ENCODE peak calls at places on chromosome 4, in four cellular contexts. J is HepG2, A is K562, K is HCT116. S is an unnamed sample.

GRCh38 chr4:168592676-168593075 is 95.8 kb downstream of the PALLD start:
- DNase-seq in J (no peak), A (no peak), K (no peak), S (no peak)

GRCh38 chr4:8163026-8163425 is 4.4 kb upstream of the ABLIM2 start:
- DNase-seq in J (no peak), A (no peak), K (no peak), S (no peak)

GRCh38 chr4:87032884-87033533 is 98.2 kb downstream of the AFF1 start:
- DNase-seq in J (peak), A (no peak), K (no peak), S (no peak)

GRCh38 chr4:87478732-87479250 is 50.4 kb downstream of the SPARCL1 start:
- DNase-seq in J (no peak), A (no peak), K (no peak), S (no peak)

GRCh38 chr4:168257663-168258235 is 60.8 kb downstream of the DDX60 start:
- DNase-seq in J (no peak), A (no peak), K (no peak), S (no peak)

GRCh38 chr4:179200681-179201080 is 1758.4 kb upstream of the AGA start:
- DNase-seq in J (no peak), A (no peak), K (no peak), S (no peak)

GRCh38 chr4:107689912-107690587 is 30.0 kb downstream of the PAPSS1 start:
- DNase-seq in J (peak), A (no peak), K (peak), S (no peak)

GRCh38 chr4:148540622-148541326 is 98.6 kb upstream of the NR3C2 start:
- DNase-seq in J (no peak), A (no peak), K (no peak), S (no peak)

GRCh38 chr4:39302901-39303300 is 63.3 kb downstream of the RFC1 start:
- DNase-seq in J (no peak), A (no peak), K (no peak), S (no peak)

GRCh38 chr4:7187297-7187592 is 5.1 kb upstream of the SORCS2 start:
- DNase-seq in J (no peak), A (no peak), K (no peak), S (no peak)

GRCh38 chr4:165207016-165207430 is 338 bp upstream of the KLHL2 start:
- DNase-seq in J (no peak), A (no peak), K (no peak), S (no peak)

GRCh38 chr4:184384056-184384809 is 90.1 kb downstream of the IRF2 start:
- DNase-seq in J (peak), A (no peak), K (no peak), S (peak)

GRCh38 chr4:139715721-139716391 is 50.2 kb downstream of the MGST2 start:
- DNase-seq in J (no peak), A (no peak), K (no peak), S (no peak)

GRCh38 chr4:139099366-139099982 is 77.5 kb downstream of the ELF2 start:
- DNase-seq in J (peak), A (peak), K (peak), S (peak)

GRCh38 chr4:175369087-175369486 is 443.0 kb downstream of the GPM6A start:
- DNase-seq in J (no peak), A (no peak), K (no peak), S (no peak)

GRCh38 chr4:336099-336892 is 1.3 kb upstream of the ZNF141 start:
- DNase-seq in J (no peak), A (no peak), K (no peak), S (no peak)

GRCh38 chr4:76750716-76751115 is 147.2 kb downstream of the SOWAHB start:
- DNase-seq in J (no peak), A (no peak), K (no peak), S (no peak)

GRCh38 chr4:13955551-13955950 is 328.0 kb upstream of the BOD1L1 start:
- DNase-seq in J (no peak), A (no peak), K (no peak), S (no peak)

GRCh38 chr4:5815641-5816040 is 77.2 kb downstream of the CRMP1 start:
- DNase-seq in J (no peak), A (no peak), K (no peak), S (no peak)

GRCh38 chr4:15873117-15873516 is 65.4 kb downstream of the FGFBP1 start:
- DNase-seq in J (no peak), A (no peak), K (no peak), S (no peak)

GRCh38 chr4:56976283-56976877 is 1.0 kb downstream of the NOA1 start:
- DNase-seq in J (peak), A (peak), K (no peak), S (no peak)

GRCh38 chr4:3342182-3342854 is 49.5 kb downstream of the RGS12 start:
- DNase-seq in J (peak), A (no peak), K (no peak), S (no peak)

GRCh38 chr4:7422898-7423180 is 11.9 kb downstream of the PSAPL1 start:
- DNase-seq in J (no peak), A (no peak), K (no peak), S (no peak)

GRCh38 chr4:55162396-55162795 is 37.0 kb upstream of the KDR start:
- DNase-seq in J (no peak), A (no peak), K (no peak), S (no peak)

GRCh38 chr4:2768921-2769336 is 12.8 kb upstream of the TNIP2 start:
- DNase-seq in J (no peak), A (no peak), K (no peak), S (no peak)

GRCh38 chr4:184648220-184649025 is 824 bp downstream of the CASP3 start:
- DNase-seq in J (peak), A (no peak), K (no peak), S (no peak)

GRCh38 chr4:6198768-6199343 is 1.5 kb downstream of the JAKMIP1 start:
- DNase-seq in J (no peak), A (no peak), K (no peak), S (no peak)

GRCh38 chr4:41346306-41347061 is 89.8 kb downstream of the UCHL1 start:
- DNase-seq in J (no peak), A (no peak), K (no peak), S (no peak)

GRCh38 chr4:55074386-55074785 is 51.0 kb downstream of the KDR start:
- DNase-seq in J (no peak), A (no peak), K (no peak), S (no peak)

GRCh38 chr4:177005801-177006230 is 213.1 kb upstream of the VEGFC start:
- DNase-seq in J (no peak), A (no peak), K (no peak), S (no peak)

GRCh38 chr4:106021737-106022410 is 126.6 kb downstream of the NPNT start:
- DNase-seq in J (no peak), A (no peak), K (no peak), S (no peak)

GRCh38 chr4:110106946-110107325 is 91.5 kb downstream of the ELOVL6 start:
- DNase-seq in J (peak), A (no peak), K (no peak), S (no peak)

GRCh38 chr4:110107868-110108267 is 90.5 kb downstream of the ELOVL6 start:
- DNase-seq in J (no peak), A (no peak), K (no peak), S (no peak)

GRCh38 chr4:110108470-110108869 is 89.9 kb downstream of the ELOVL6 start:
- DNase-seq in J (no peak), A (no peak), K (no peak), S (peak)

GRCh38 chr4:110108960-110109359 is 89.5 kb downstream of the ELOVL6 start:
- DNase-seq in J (no peak), A (no peak), K (no peak), S (no peak)

DNA sequence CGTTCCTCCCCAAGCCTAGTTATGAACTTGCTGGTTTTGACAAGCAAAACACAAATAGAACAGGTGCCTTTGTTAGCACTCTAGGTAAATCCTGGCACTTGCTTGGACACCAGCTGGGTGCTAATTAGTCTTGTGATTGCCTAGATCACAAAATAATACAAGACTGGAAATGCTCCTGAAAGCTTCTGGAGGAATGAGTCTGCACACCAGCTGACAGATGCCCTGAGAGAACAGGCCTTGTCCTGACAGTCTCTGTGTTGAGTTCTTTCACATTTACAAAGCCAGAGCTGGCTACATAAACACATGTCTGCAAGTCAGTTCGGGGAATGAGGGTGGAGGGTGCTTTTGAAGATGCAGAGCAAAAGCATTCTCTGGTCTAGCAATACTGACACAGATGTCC is 93.8 kb downstream of the ELOVL6 start:
- DNase-seq in J (no peak), A (no peak), K (no peak), S (no peak)
- TF ChIP-seq MAX in J (no peak), A (no peak), K (no peak), S (no peak)

DNA sequence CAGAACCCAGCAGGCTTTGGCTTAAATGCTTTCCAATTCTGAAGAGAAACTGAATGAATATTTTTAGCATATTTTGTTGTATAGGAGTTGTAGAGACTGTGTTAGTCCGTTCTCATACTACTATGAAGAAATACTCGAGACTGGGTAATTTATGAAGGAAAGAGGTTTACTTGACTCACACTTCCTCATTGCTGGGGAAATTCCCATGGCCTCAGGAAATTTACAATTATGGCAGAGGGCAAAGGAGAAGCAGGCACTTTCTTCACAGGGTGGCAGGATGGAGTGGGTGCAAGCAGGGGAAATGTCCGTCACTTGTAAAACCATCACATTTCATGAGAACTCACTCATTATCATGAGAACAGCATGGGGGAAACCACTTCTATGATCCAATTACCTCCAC is 291.7 kb downstream of the PACRGL start:
- DNase-seq in J (no peak), A (no peak), K (no peak), S (no peak)
- TF ChIP-seq ATF3 in J (no peak), A (no peak), K (no peak), S (no peak)

DNA sequence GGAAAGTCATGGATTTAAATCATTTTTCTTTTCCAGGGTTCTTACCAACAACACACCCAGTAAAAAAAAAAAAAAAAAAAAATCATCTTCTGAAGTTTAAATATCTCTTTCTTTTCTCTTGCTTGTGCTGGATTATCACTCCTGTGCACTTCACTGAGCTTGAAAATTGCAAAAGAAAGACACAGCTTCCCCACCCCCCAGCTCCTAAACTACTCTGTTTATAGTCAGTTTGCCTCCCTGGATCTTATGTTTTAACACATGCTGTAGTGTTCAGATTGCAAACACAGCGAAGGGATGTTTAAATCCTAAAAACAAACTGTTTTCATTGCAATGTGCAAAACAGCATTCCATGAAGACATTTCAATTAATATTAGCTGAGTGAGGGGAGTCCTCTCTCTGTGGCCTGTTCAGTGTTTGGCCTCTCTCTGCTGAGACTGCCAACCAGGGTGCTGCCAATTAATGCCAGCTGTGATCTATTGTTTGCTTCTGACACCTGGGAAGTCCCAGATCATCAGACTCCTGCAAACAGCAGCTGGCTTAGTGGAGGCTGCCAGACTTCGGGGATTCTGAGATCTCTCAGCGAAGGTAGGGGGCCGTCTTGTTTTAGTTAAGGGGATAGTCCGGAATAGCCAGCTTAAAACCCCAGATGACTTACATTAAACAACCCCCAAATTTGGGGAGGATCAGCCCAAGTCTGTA is 171.2 kb upstream of the PITX2 start:
- DNase-seq in J (no peak), A (no peak), K (no peak), S (no peak)
- TF ChIP-seq ZBTB33 in J (no peak), A (no peak), K (no peak), S (no peak)

GRCh38 chr4:127534041-127534440 is 98.7 kb upstream of the INTU start:
- DNase-seq in J (no peak), A (no peak), K (no peak), S (no peak)
- TF ChIP-seq MAX in J (no peak), A (no peak), K (no peak), S (no peak)

DNA sequence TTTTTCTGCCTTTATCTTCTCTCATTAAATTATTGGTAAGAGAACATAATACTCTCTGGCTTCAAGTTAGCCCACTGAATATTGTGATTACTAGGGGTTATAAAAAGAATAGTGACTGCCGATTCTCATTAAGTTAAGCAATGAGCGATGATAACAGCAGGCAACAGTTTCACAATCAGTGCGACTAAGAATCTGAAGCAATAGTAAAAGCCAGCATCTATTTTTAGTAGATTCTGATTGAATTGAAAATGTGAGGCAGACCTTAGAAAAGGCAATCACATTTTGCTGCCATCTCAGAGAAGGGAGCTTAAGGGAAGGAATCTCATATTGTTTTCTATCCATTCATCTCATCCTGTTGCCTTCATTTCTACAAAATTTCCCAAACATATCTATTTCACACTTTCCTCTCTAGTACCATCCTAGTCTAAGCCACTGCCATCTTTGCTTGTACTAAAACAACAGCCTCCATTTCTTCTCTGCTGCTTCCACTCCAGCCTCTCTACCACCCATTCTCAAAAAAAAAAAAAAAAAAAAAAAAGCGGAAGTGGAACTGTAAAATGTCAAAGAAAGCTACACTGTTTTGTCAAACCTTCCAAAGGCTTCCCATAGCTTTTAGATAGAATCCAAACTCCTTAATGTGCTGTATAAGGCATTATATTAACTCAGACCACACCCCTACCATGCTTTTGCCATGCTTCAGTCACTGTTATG is 17.4 kb downstream of the GABRA4 start:
- DNase-seq in J (no peak), A (no peak), K (no peak), S (peak)
- TF ChIP-seq ATF3 in J (no peak), A (no peak), K (no peak), S (no peak)

S was measured in GM12878.